ENCODE peak calls at places on chromosomes 5 and 9, in eight cellular contexts. D is T-helper 1 cell; B is stimulated activated CD4-positive, alpha-beta T cell treated with anti-CD3 and anti-CD28 coated beads, Interleukin-12 subunit alpha, Interleukin-12 subunit beta, amount 100 ng/mL, for 24 hours; P is amniotic stem cell; S is non-pigmented ciliary epithelial cell; Q is C1 segment of cervical spinal cord; F is HFFc6; I is foreskin fibroblast. O is an unnamed sample.

GRCh38 chr5:42930934-42931333 is 109.2 kb downstream of the ANXA2R start:
- DNase-seq in P (no peak), Q (no peak), I (no peak), S (no peak), B (no peak), F (no peak), D (no peak), O (no peak)

GRCh38 chr5:132501961-132502931 is 11.7 kb upstream of the IRF1 start:
- DNase-seq in F (no peak), Q (no peak), D (no peak), P (no peak), I (peak), S (no peak), B (no peak), O (no peak)

GRCh38 chr9:97786341-97786740 is 66.7 kb upstream of the FOXE1 start:
- DNase-seq in P (no peak), Q (no peak), I (peak), S (no peak), F (peak), B (no peak), D (no peak), O (no peak)

GRCh38 chr5:57221049-57221568 is 47.2 kb downstream of the GPBP1 start:
- DNase-seq in B (no peak), Q (no peak), F (peak), D (peak), P (peak), S (no peak), I (peak), O (no peak)

GRCh38 chr5:136192526-136193395 is at the start of gene SMIM32:
- DNase-seq in P (no peak), S (no peak), Q (no peak), D (no peak), B (no peak), I (peak), F (no peak), O (no peak)

GRCh38 chr5:141713616-141714309 is 31.7 kb upstream of the ARAP3 start:
- DNase-seq in Q (no peak), B (no peak), D (no peak), I (no peak), F (peak), S (no peak), P (no peak), O (no peak)

GRCh38 chr5:165630211-165630866 is 2124.9 kb downstream of the MAT2B start:
- DNase-seq in B (no peak), Q (peak), I (peak), P (no peak), F (peak), S (peak), D (no peak), O (peak)

GRCh38 chr9:111484564-111484878 is 338 bp upstream of the ECPAS start:
- DNase-seq in S (no peak), I (no peak), Q (no peak), P (no peak), D (no peak), F (no peak), B (no peak), O (no peak)

GRCh38 chr5:177590406-177590805 is 1.6 kb upstream of the TMED9 start:
- DNase-seq in D (no peak), I (no peak), P (no peak), Q (no peak), B (no peak), S (no peak), F (no peak), O (no peak)

GRCh38 chr5:103148213-103148612 is 28.1 kb downstream of the PPIP5K2 start:
- DNase-seq in F (no peak), D (no peak), B (no peak), P (no peak), S (no peak), Q (no peak), I (no peak), O (no peak)

GRCh38 chr5:150613991-150614650 is 26.3 kb upstream of the SYNPO start:
- DNase-seq in S (no peak), D (no peak), Q (no peak), F (no peak), B (no peak), P (no peak), I (no peak), O (no peak)